ENCODE peak calls at places on chromosome 22, in six cellular contexts. H, Y, T, O, C and R are unnamed samples.

GRCh38 chr22:19805821-19806212 is 45.2 kb downstream of the TBX1 start:
- DNase-seq in H (no peak), Y (no peak), T (no peak), O (no peak), C (peak; percentile 67), R (no peak)

GRCh38 chr22:31085928-31086327 is 4.8 kb downstream of the SMTN start:
- DNase-seq in H (no peak), Y (no peak), T (no peak), O (no peak), C (no peak), R (no peak)

GRCh38 chr22:40415531-40416266 is 45.3 kb downstream of the SGSM3 start:
- DNase-seq in H (peak; percentile 26), Y (no peak), T (no peak), O (peak; percentile 49), C (peak; percentile 91), R (peak; percentile 57)

GRCh38 chr22:27676545-27677188 is 124.9 kb downstream of the MN1 start:
- DNase-seq in H (no peak), Y (no peak), T (no peak), O (peak; percentile 89), C (no peak), R (no peak)

GRCh38 chr22:20268350-20269012 is 363 bp upstream of the RTN4R start:
- DNase-seq in H (peak; percentile 58), Y (peak; percentile 59), T (peak; percentile 69), O (peak; percentile 55), C (no peak), R (peak; percentile 37)

GRCh38 chr22:32106930-32107329 is 52.2 kb downstream of the C22orf42 start:
- DNase-seq in H (no peak), Y (peak; percentile 55), T (no peak), O (peak; percentile 8), C (no peak), R (peak; percentile 10)

GRCh38 chr22:27300661-27301285 is 500.8 kb downstream of the MN1 start:
- DNase-seq in H (no peak), Y (no peak), T (no peak), O (no peak), C (no peak), R (no peak)

GRCh38 chr22:42919199-42919598 is 62.1 kb upstream of the ARFGAP3 start:
- DNase-seq in H (no peak), Y (peak; percentile 97), T (no peak), O (no peak), C (no peak), R (no peak)

GRCh38 chr22:40257979-40258378 is 80.3 kb downstream of the TNRC6B start:
- DNase-seq in H (no peak), Y (no peak), T (no peak), O (peak; percentile 33), C (no peak), R (peak; percentile 73)

GRCh38 chr22:26021516-26021915 is 147.7 kb upstream of the SEZ6L start:
- DNase-seq in H (no peak), Y (no peak), T (no peak), O (no peak), C (no peak), R (no peak)

GRCh38 chr22:20952544-20953341 is 14.3 kb upstream of the AIFM3 start:
- DNase-seq in H (no peak), Y (no peak), T (no peak), O (no peak), C (no peak), R (no peak)

GRCh38 chr22:27405672-27406388 is 395.7 kb downstream of the MN1 start:
- DNase-seq in H (no peak), Y (peak; percentile 67), T (peak; percentile 65), O (peak; percentile 68), C (no peak), R (peak; percentile 41)

GRCh38 chr22:20957118-20957690 is 9.9 kb upstream of the AIFM3 start:
- DNase-seq in H (no peak), Y (peak; percentile 48), T (peak; percentile 27), O (no peak), C (peak; percentile 82), R (no peak)

GRCh38 chr22:25689631-25690030 is 52.4 kb upstream of the MYO18B start:
- DNase-seq in H (no peak), Y (no peak), T (no peak), O (no peak), C (no peak), R (no peak)

GRCh38 chr22:19495562-19496323 is 16.0 kb downstream of the CDC45 start:
- DNase-seq in H (peak; percentile 41), Y (peak; percentile 44), T (no peak), O (peak; percentile 51), C (no peak), R (peak; percentile 44)

GRCh38 chr22:16601437-16602223 is 9.0 kb upstream of the CCT8L2 start:
- DNase-seq in H (peak; percentile 27), Y (no peak), T (peak; percentile 39), O (peak; percentile 1), C (no peak), R (no peak)

GRCh38 chr22:42330953-42331525 is 60.6 kb upstream of the TCF20 start:
- DNase-seq in H (no peak), Y (no peak), T (no peak), O (no peak), C (no peak), R (no peak)

GRCh38 chr22:46674367-46674781 is 54.2 kb downstream of the GRAMD4 start:
- DNase-seq in H (peak; percentile 74), Y (no peak), T (peak; percentile 64), O (no peak), C (peak; percentile 91), R (no peak)
- H3K4me3 ChIP-seq in H (peak overlapping the region; percentile 56), Y (no peak overlapping the region), T (peak overlapping the region; percentile 44), O (no peak overlapping the region), C (no peak overlapping the region), R (no peak overlapping the region)

GRCh38 chr22:23365524-23365923 is 185.2 kb downstream of the BCR start:
- DNase-seq in H (no peak), Y (no peak), T (no peak), O (no peak), C (no peak), R (no peak)
- H3K4me3 ChIP-seq in H (no peak overlapping the region), Y (no peak overlapping the region), T (no peak overlapping the region), O (no peak overlapping the region), C (no peak overlapping the region), R (no peak overlapping the region)

GRCh38 chr22:48098243-48098935 is 1335.9 kb downstream of the TBC1D22A start:
- DNase-seq in H (peak; percentile 8), Y (no peak), T (no peak), O (no peak), C (no peak), R (no peak)
- H3K4me3 ChIP-seq in H (peak overlapping the region; percentile 7), Y (no peak overlapping the region), T (no peak overlapping the region), O (no peak overlapping the region), C (no peak overlapping the region), R (no peak overlapping the region)

DNA sequence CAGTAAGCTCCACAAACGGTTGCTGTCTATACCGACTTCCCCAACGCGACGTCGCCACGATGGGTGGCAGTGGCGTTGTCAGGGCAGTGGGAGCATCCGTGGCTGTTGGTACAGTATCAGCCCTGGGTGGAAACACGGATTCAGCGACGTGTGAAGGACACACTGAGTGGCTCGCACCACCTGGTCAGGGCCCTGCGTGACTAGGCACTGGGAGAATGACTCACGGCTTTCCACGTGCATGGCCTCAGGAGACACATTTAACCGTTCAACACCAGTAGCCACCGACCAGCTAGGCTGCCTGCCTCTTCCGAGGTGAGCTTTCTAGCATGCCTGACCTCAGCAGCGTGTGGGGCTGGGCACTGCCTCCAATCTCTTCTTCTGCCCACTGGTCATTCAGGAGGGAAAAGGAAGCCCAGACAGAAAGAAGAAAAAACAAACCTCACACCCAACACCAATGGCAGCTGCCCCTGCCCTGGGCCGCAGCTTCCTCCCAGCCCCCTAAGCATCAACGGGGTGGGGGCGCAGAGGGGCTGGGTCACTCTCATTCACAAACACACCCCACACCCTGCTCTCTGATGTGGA is 59.0 kb downstream of the MYH9 start:
- DNase-seq in H (no peak), Y (peak; percentile 66), T (peak; percentile 76), O (peak; percentile 79), C (peak; percentile 95), R (peak; percentile 91)
- H3K4me3 ChIP-seq in H (peak overlapping the region; percentile 50), Y (no peak overlapping the region), T (peak overlapping the region; percentile 29), O (no peak overlapping the region), C (no peak overlapping the region), R (no peak overlapping the region)

GRCh38 chr22:50298266-50298637 is 9.2 kb downstream of the PLXNB2 start:
- DNase-seq in H (no peak), Y (no peak), T (no peak), O (no peak), C (no peak), R (no peak)

GRCh38 chr22:50297510-50298265 is 9.8 kb downstream of the PLXNB2 start:
- DNase-seq in H (no peak), Y (no peak), T (no peak), O (no peak), C (no peak), R (no peak)

GRCh38 chr22:50300620-50301257 is 6.7 kb downstream of the PLXNB2 start:
- DNase-seq in H (no peak), Y (no peak), T (no peak), O (no peak), C (no peak), R (no peak)

GRCh38 chr22:50299724-50300619 is 7.5 kb downstream of the PLXNB2 start:
- DNase-seq in H (no peak), Y (peak; percentile 91), T (no peak), O (no peak), C (no peak), R (no peak)

DNA sequence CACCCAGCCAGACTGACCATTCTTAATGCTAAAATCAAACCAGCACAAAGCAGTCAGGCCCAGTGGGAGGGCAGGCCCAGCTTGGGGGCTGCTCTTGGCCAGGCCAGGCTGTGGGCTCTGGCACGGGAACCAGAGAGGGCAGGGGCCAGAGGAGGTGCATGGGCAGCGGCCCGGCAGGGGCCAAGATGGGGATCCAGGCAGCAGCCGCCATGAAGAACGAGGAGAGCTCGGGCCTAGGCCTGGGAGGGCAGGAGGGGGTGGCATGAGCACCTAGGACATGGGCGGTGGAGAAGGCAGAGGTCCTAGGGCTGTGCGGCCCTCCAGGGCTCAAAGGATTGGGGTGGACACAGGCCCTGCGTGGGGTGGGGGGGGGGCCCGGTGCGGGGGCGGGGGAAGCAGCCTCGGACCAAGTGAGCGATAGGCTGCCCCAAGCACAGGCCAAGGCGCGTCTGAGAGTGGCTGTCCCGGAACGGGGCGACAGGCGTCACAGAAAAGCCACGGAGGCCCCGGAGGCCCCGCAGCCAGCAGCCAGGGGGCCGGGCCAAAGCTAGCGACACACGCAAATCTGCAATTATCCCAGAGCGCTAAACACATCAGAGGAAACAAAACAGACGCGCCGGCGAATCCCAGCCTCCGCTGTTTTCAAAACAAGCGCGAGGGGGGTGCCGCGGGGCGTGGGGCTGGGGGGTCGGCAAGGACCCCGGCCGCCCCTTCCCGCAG is 8.3 kb downstream of the PLXNB2 start:
- DNase-seq in H (no peak), Y (no peak), T (no peak), O (no peak), C (no peak), R (peak; percentile 63)
- H3K4me3 ChIP-seq in H (no peak overlapping the region), Y (no peak overlapping the region), T (peak overlapping the region; percentile 39), O (no peak overlapping the region), C (no peak overlapping the region), R (peak overlapping the region; percentile 23)

GRCh38 chr22:18111759-18112330 is 1.2 kb downstream of the TUBA8 start:
- DNase-seq in H (no peak), Y (no peak), T (peak; percentile 61), O (no peak), C (no peak), R (no peak)
- H3K4me3 ChIP-seq in H (no peak overlapping the region), Y (no peak overlapping the region), T (peak overlapping the region; percentile 84), O (no peak overlapping the region), C (no peak overlapping the region), R (no peak overlapping the region)